ENCODE peak calls at places on chromosomes 6 and 20, in six cellular contexts. K, O, U, N, L and F are unnamed samples. For H3K4me1, the result is how much of the 10 kb centered on the place peaks cover.

GRCh38 chr6:68615965-68616364 is 19.1 kb upstream of the ADGRB3 start:
- DNase-seq in O (no peak), N (no peak), L (no peak), K (no peak), U (no peak), F (no peak)

GRCh38 chr20:5969348-5969935 is 19.0 kb downstream of the MCM8 start:
- DNase-seq in L (no peak), O (no peak), K (no peak), U (no peak), N (no peak), F (no peak)

GRCh38 chr20:1784586-1784985 is 110.6 kb upstream of the SIRPA start:
- DNase-seq in L (no peak), O (no peak), U (no peak), K (no peak), N (no peak), F (no peak)

GRCh38 chr6:23414204-23414501 is 711.9 kb upstream of the NRSN1 start:
- DNase-seq in N (no peak), U (peak), O (no peak), K (no peak), L (no peak), F (no peak)

GRCh38 chr20:64138276-64138815 is 25.9 kb upstream of the MYT1 start:
- DNase-seq in U (no peak), L (no peak), N (no peak), O (peak), K (no peak), F (peak)

GRCh38 chr6:158564243-158565121 is 4.6 kb downstream of the TMEM181 start:
- DNase-seq in O (no peak), U (no peak), N (no peak), L (no peak), K (no peak), F (no peak)

GRCh38 chr6:31792741-31793140 is 2.8 kb downstream of the VARS1 start:
- DNase-seq in U (peak), L (no peak), K (peak), O (no peak), N (no peak), F (peak)

GRCh38 chr6:11329841-11330765 is 97.6 kb upstream of the NEDD9 start:
- DNase-seq in K (no peak), L (no peak), U (no peak), N (no peak), O (no peak), F (no peak)

GRCh38 chr6:37785002-37785687 is 34.4 kb upstream of the ZFAND3 start:
- DNase-seq in N (no peak), U (peak), K (no peak), L (no peak), O (no peak), F (no peak)

GRCh38 chr6:10759884-10760329 is 12.3 kb downstream of the TMEM14B start:
- DNase-seq in L (no peak), U (peak), K (peak), O (no peak), N (peak), F (no peak)

GRCh38 chr6:156773935-156774871 is 3.0 kb upstream of the ARID1B start:
- DNase-seq in K (no peak), L (no peak), N (no peak), O (no peak), U (no peak), F (peak)

GRCh38 chr20:61299613-61300012 is 47.6 kb downstream of the CDH4 start:
- DNase-seq in N (no peak), L (no peak), K (no peak), U (no peak), O (no peak), F (no peak)

GRCh38 chr20:47080365-47080764 is 185.7 kb downstream of the EYA2 start:
- DNase-seq in N (no peak), L (no peak), K (no peak), O (no peak), U (no peak), F (no peak)

GRCh38 chr6:154606457-154606856 is 96.0 kb upstream of the CNKSR3 start:
- DNase-seq in N (no peak), U (peak), L (no peak), O (no peak), K (no peak), F (no peak)

GRCh38 chr6:135372758-135373157 is 124.8 kb downstream of the AHI1 start:
- DNase-seq in N (no peak), K (no peak), U (no peak), L (no peak), O (no peak), F (no peak)

GRCh38 chr20:62605236-62605948 is 36.9 kb upstream of the SLCO4A1 start:
- DNase-seq in U (no peak), K (no peak), L (no peak), O (no peak), N (no peak), F (peak)

GRCh38 chr20:1900321-1900791 is 5.1 kb downstream of the SIRPA start:
- DNase-seq in O (no peak), K (peak), N (peak), U (peak), L (peak), F (peak)

GRCh38 chr6:169838291-169839028 is 87.0 kb downstream of the ERMARD start:
- DNase-seq in N (no peak), K (no peak), U (no peak), L (no peak), O (no peak), F (peak)

GRCh38 chr6:2639167-2639566 is 111.6 kb downstream of the MYLK4 start:
- DNase-seq in U (no peak), O (no peak), N (no peak), L (no peak), K (no peak), F (no peak)

GRCh38 chr20:46027245-46027853 is 1.7 kb upstream of the SLC12A5 start:
- DNase-seq in O (no peak), L (peak), K (peak), U (peak), N (peak), F (no peak)

GRCh38 chr6:153084393-153084792 is 46.7 kb downstream of the RGS17 start:
- DNase-seq in N (no peak), U (peak), O (no peak), L (no peak), K (no peak), F (no peak)

GRCh38 chr6:118283759-118284158 is 264.3 kb upstream of the PLN start:
- DNase-seq in N (peak), K (peak), U (peak), O (no peak), L (peak), F (no peak)

GRCh38 chr20:50980071-50980681 is 21.6 kb downstream of the MOCS3 start:
- DNase-seq in L (peak), O (no peak), K (peak), U (peak), N (no peak), F (no peak)

GRCh38 chr6:42452171-42453026 is 673 bp upstream of the TRERF1 start:
- DNase-seq in U (peak), O (peak), K (peak), N (peak), L (no peak), F (peak)

GRCh38 chr20:14712302-14712739 is 374.9 kb upstream of the FLRT3 start:
- DNase-seq in U (peak), L (no peak), O (no peak), N (peak), K (peak), F (no peak)

GRCh38 chr6:142857609-142858195 is 87.3 kb downstream of the HIVEP2 start:
- DNase-seq in K (no peak), O (no peak), U (no peak), L (no peak), N (no peak), F (no peak)

GRCh38 chr6:40484066-40484465 is 103.1 kb downstream of the LRFN2 start:
- DNase-seq in K (no peak), L (no peak), O (no peak), N (no peak), U (no peak), F (no peak)
- H3K4me1 ChIP-seq in K (under half), L (under half), O (under half), N (under half), U (under half), F (under half)

GRCh38 chr20:58597021-58597940 is 53.8 kb upstream of the STX16 start:
- DNase-seq in U (no peak), O (no peak), K (no peak), N (no peak), L (no peak), F (peak)
- H3K27ac ChIP-seq in U (no peak), O (peak), K (no peak), N (no peak), L (no peak), F (peak)

GRCh38 chr20:43563429-43563828 is 4.6 kb downstream of the SGK2 start:
- DNase-seq in N (no peak), U (no peak), K (no peak), L (peak), O (no peak), F (no peak)

GRCh38 chr20:43558412-43559146 is at the start of gene SGK2:
- DNase-seq in U (no peak), N (peak), O (no peak), L (peak), K (peak), F (no peak)

GRCh38 chr20:43560974-43561373 is 2.1 kb downstream of the SGK2 start:
- DNase-seq in L (no peak), N (no peak), K (no peak), O (no peak), U (no peak), F (no peak)

GRCh38 chr20:43559147-43559477 is 285 bp downstream of the SGK2 start:
- DNase-seq in U (no peak), K (no peak), N (no peak), O (no peak), L (no peak), F (no peak)

DNA sequence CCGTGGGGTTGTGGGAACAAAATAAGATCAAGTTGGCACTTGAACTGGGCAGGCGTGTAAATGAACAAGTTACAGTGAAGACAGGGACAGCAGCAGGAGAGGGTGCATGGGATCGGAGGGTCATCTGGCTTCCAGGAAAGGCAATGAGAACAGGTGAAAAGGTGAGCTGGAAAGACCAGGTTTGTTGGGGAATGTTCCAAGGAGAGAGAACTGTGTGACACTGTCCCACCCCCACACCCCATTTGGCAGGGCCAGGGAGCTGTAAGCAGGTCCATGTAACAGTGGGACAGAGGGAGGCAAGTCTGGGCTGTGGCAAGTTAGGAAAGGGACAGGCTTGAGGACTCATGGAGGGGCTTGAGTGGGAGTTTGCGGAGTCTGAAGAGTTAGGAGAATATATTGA is 761 bp downstream of the SGK2 start:
- DNase-seq in U (no peak), L (no peak), N (peak), O (no peak), K (no peak), F (no peak)
- H3K4me3 ChIP-seq in U (no peak), L (peak), N (no peak), O (no peak), K (no peak), F (no peak)

DNA sequence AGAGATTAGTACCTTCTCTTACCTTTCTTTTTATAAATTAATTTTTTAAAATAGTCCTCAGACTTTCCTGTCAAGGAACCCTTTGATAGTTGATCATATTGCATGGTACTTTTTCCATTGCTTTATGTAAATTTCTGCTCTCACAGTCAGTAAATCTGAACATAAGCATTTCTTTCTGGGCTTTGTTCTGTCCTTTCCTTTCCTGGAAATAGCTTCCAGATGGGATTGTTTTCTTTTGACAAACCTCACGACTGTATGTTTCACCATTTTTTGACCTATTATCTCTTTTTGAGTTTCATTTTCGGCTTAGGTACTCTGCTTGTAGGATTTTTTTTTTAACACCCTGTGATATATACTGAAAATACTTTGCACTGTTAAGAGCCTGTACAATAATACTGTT is 32.6 kb downstream of the UTRN start:
- DNase-seq in N (no peak), O (no peak), U (no peak), L (no peak), K (no peak), F (no peak)
- H3K4me1 ChIP-seq in N (half or more), O (half or more), U (under half), L (half or more), K (under half), F (under half)

GRCh38 chr6:133203344-133203697 is 37.8 kb upstream of the EYA4 start:
- DNase-seq in O (no peak), U (no peak), N (no peak), L (no peak), K (no peak), F (no peak)

GRCh38 chr6:133201231-133201630 is 39.9 kb upstream of the EYA4 start:
- DNase-seq in K (no peak), U (no peak), N (no peak), L (no peak), O (no peak), F (no peak)

GRCh38 chr6:133202610-133203343 is 38.4 kb upstream of the EYA4 start:
- DNase-seq in O (no peak), N (no peak), U (no peak), L (no peak), K (no peak), F (no peak)

GRCh38 chr6:133193396-133193795 is 47.8 kb upstream of the EYA4 start:
- DNase-seq in K (no peak), N (no peak), U (no peak), L (no peak), O (no peak), F (no peak)

GRCh38 chr6:133198725-133199124 is 42.4 kb upstream of the EYA4 start:
- DNase-seq in O (no peak), U (peak), N (no peak), K (no peak), L (no peak), F (no peak)
- H3K27ac ChIP-seq in O (no peak), U (no peak), N (no peak), K (no peak), L (no peak), F (no peak)

DNA sequence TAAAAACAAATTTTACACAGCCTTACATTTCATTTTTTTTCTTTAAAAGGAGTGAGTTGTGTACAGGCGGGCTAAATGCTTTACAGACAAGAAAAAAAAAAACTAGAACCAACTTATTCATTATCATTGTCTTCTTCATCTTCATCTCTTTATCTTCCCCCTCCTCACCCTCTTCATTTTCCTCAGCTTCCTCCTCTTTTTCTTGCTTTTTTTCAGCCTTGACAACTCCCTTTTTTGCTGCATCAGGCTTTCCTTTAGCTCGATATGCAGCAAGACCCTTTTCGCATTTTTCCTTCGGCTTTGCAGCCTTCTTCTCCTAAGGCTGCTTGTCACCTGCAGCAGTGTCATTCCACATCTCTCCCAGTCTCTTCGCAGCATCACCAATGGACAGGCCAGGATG is 86.9 kb upstream of the GCM1 start:
- DNase-seq in U (no peak), O (no peak), K (no peak), N (no peak), L (no peak), F (no peak)
- H3K4me3 ChIP-seq in U (no peak), O (no peak), K (no peak), N (no peak), L (no peak), F (no peak)

GRCh38 chr6:90386796-90387390 is 90.2 kb upstream of the BACH2 start:
- DNase-seq in K (no peak), N (no peak), L (no peak), U (no peak), O (no peak), F (no peak)
- H3K4me1 ChIP-seq in K (under half), N (under half), L (under half), U (under half), O (under half), F (under half)

GRCh38 chr6:41452763-41453162 is 93.4 kb upstream of the FOXP4 start:
- DNase-seq in U (no peak), N (no peak), L (no peak), K (no peak), O (no peak), F (no peak)

GRCh38 chr6:41451039-41451438 is 95.1 kb upstream of the FOXP4 start:
- DNase-seq in L (no peak), U (no peak), O (no peak), K (no peak), N (no peak), F (no peak)

GRCh38 chr6:41450581-41450980 is 95.6 kb upstream of the FOXP4 start:
- DNase-seq in L (no peak), O (no peak), N (no peak), K (no peak), U (no peak), F (peak)

GRCh38 chr6:41453232-41453631 is 92.9 kb upstream of the FOXP4 start:
- DNase-seq in O (no peak), U (no peak), N (no peak), K (no peak), L (no peak), F (no peak)

GRCh38 chr6:41451515-41452163 is 94.5 kb upstream of the FOXP4 start:
- DNase-seq in K (no peak), L (no peak), O (no peak), N (no peak), U (no peak), F (peak)
- H3K27ac ChIP-seq in K (no peak), L (no peak), O (no peak), N (no peak), U (no peak), F (peak)